ENCODE peak calls at places on chromosome X, in four cellular contexts. One of them, this sample, is unnamed.

GRCh38 chrX:2395261-2395850 is 105.4 kb downstream of the DHRSX start:
- DNase-seq in D341Med: no peak
- DNase-seq in A549: no peak
- DNase-seq in stimulated activated CD4-positive, alpha-beta T cell treated with anti-CD3 and anti-CD28 coated beads, Interleukin-4, amount 100 ng/mL, for 1 hour: no peak
- DNase-seq in this sample: no peak

GRCh38 chrX:47658301-47658683 is 688 bp downstream of the UXT start:
- DNase-seq in D341Med: no peak
- DNase-seq in A549: no peak
- DNase-seq in stimulated activated CD4-positive, alpha-beta T cell treated with anti-CD3 and anti-CD28 coated beads, Interleukin-4, amount 100 ng/mL, for 1 hour: no peak
- DNase-seq in this sample: no peak

GRCh38 chrX:107971636-107972035 is 10.5 kb downstream of the TEX13B start:
- DNase-seq in D341Med: no peak
- DNase-seq in A549: no peak
- DNase-seq in stimulated activated CD4-positive, alpha-beta T cell treated with anti-CD3 and anti-CD28 coated beads, Interleukin-4, amount 100 ng/mL, for 1 hour: no peak
- DNase-seq in this sample: no peak

GRCh38 chrX:1140236-1140681 is 72.2 kb downstream of the CRLF2 start:
- DNase-seq in D341Med: peak
- DNase-seq in A549: no peak
- DNase-seq in stimulated activated CD4-positive, alpha-beta T cell treated with anti-CD3 and anti-CD28 coated beads, Interleukin-4, amount 100 ng/mL, for 1 hour: no peak
- DNase-seq in this sample: no peak

GRCh38 chrX:133005038-133005437 is 46.6 kb upstream of the HS6ST2 start:
- DNase-seq in D341Med: peak
- DNase-seq in A549: peak
- DNase-seq in stimulated activated CD4-positive, alpha-beta T cell treated with anti-CD3 and anti-CD28 coated beads, Interleukin-4, amount 100 ng/mL, for 1 hour: no peak
- DNase-seq in this sample: no peak

GRCh38 chrX:30643313-30643821 is 9.9 kb upstream of the GK start:
- DNase-seq in D341Med: no peak
- DNase-seq in A549: no peak
- DNase-seq in stimulated activated CD4-positive, alpha-beta T cell treated with anti-CD3 and anti-CD28 coated beads, Interleukin-4, amount 100 ng/mL, for 1 hour: no peak
- DNase-seq in this sample: no peak

GRCh38 chrX:154717824-154718223 is 33.1 kb downstream of the GAB3 start:
- DNase-seq in D341Med: no peak
- DNase-seq in A549: no peak
- DNase-seq in stimulated activated CD4-positive, alpha-beta T cell treated with anti-CD3 and anti-CD28 coated beads, Interleukin-4, amount 100 ng/mL, for 1 hour: no peak
- DNase-seq in this sample: no peak

GRCh38 chrX:153669174-153669890 is 4.3 kb downstream of the PNCK start:
- DNase-seq in D341Med: peak
- DNase-seq in A549: peak
- DNase-seq in stimulated activated CD4-positive, alpha-beta T cell treated with anti-CD3 and anti-CD28 coated beads, Interleukin-4, amount 100 ng/mL, for 1 hour: peak
- DNase-seq in this sample: no peak

GRCh38 chrX:65994519-65995501 is 45.1 kb downstream of the VSIG4 start:
- DNase-seq in D341Med: no peak
- DNase-seq in A549: no peak
- DNase-seq in stimulated activated CD4-positive, alpha-beta T cell treated with anti-CD3 and anti-CD28 coated beads, Interleukin-4, amount 100 ng/mL, for 1 hour: no peak
- DNase-seq in this sample: no peak

GRCh38 chrX:72142094-72142843 is 10.6 kb upstream of the RTL5 start:
- DNase-seq in D341Med: peak
- DNase-seq in A549: no peak
- DNase-seq in stimulated activated CD4-positive, alpha-beta T cell treated with anti-CD3 and anti-CD28 coated beads, Interleukin-4, amount 100 ng/mL, for 1 hour: no peak
- DNase-seq in this sample: no peak

GRCh38 chrX:107448625-107449468 is 605 bp upstream of the FRMPD3 start:
- DNase-seq in D341Med: peak
- DNase-seq in A549: peak
- DNase-seq in stimulated activated CD4-positive, alpha-beta T cell treated with anti-CD3 and anti-CD28 coated beads, Interleukin-4, amount 100 ng/mL, for 1 hour: no peak
- DNase-seq in this sample: no peak

GRCh38 chrX:73965833-73966232 is 338.1 kb upstream of the ZCCHC13 start:
- DNase-seq in D341Med: no peak
- DNase-seq in A549: no peak
- DNase-seq in stimulated activated CD4-positive, alpha-beta T cell treated with anti-CD3 and anti-CD28 coated beads, Interleukin-4, amount 100 ng/mL, for 1 hour: no peak
- DNase-seq in this sample: no peak

GRCh38 chrX:149568701-149569296 is 18.5 kb downstream of the MAGEA9B start:
- DNase-seq in D341Med: no peak
- DNase-seq in A549: no peak
- DNase-seq in stimulated activated CD4-positive, alpha-beta T cell treated with anti-CD3 and anti-CD28 coated beads, Interleukin-4, amount 100 ng/mL, for 1 hour: no peak
- DNase-seq in this sample: no peak

GRCh38 chrX:52852110-52852872 is 15.6 kb downstream of the XAGE3 start:
- DNase-seq in D341Med: no peak
- DNase-seq in A549: no peak
- DNase-seq in stimulated activated CD4-positive, alpha-beta T cell treated with anti-CD3 and anti-CD28 coated beads, Interleukin-4, amount 100 ng/mL, for 1 hour: no peak
- DNase-seq in this sample: no peak

GRCh38 chrX:40167240-40168182 is 69.8 kb upstream of the BCOR start:
- DNase-seq in D341Med: no peak
- DNase-seq in A549: no peak
- DNase-seq in stimulated activated CD4-positive, alpha-beta T cell treated with anti-CD3 and anti-CD28 coated beads, Interleukin-4, amount 100 ng/mL, for 1 hour: no peak
- DNase-seq in this sample: peak

GRCh38 chrX:131288188-131288587 is 918 bp downstream of the IGSF1 start:
- DNase-seq in D341Med: no peak
- DNase-seq in A549: no peak
- DNase-seq in stimulated activated CD4-positive, alpha-beta T cell treated with anti-CD3 and anti-CD28 coated beads, Interleukin-4, amount 100 ng/mL, for 1 hour: no peak
- DNase-seq in this sample: no peak

GRCh38 chrX:47093248-47093647 is 15.0 kb downstream of the RGN start:
- DNase-seq in D341Med: no peak
- DNase-seq in A549: peak
- DNase-seq in stimulated activated CD4-positive, alpha-beta T cell treated with anti-CD3 and anti-CD28 coated beads, Interleukin-4, amount 100 ng/mL, for 1 hour: no peak
- DNase-seq in this sample: no peak

GRCh38 chrX:100615015-100615414 is 21.6 kb downstream of the TSPAN6 start:
- DNase-seq in D341Med: peak
- DNase-seq in A549: peak
- DNase-seq in stimulated activated CD4-positive, alpha-beta T cell treated with anti-CD3 and anti-CD28 coated beads, Interleukin-4, amount 100 ng/mL, for 1 hour: no peak
- DNase-seq in this sample: no peak

GRCh38 chrX:105821471-105822081 is 763 bp upstream of the NRK start:
- DNase-seq in D341Med: no peak
- DNase-seq in A549: no peak
- DNase-seq in stimulated activated CD4-positive, alpha-beta T cell treated with anti-CD3 and anti-CD28 coated beads, Interleukin-4, amount 100 ng/mL, for 1 hour: no peak
- DNase-seq in this sample: no peak

GRCh38 chrX:30618160-30618765 is 35.0 kb upstream of the GK start:
- DNase-seq in D341Med: no peak
- DNase-seq in A549: no peak
- DNase-seq in stimulated activated CD4-positive, alpha-beta T cell treated with anti-CD3 and anti-CD28 coated beads, Interleukin-4, amount 100 ng/mL, for 1 hour: no peak
- DNase-seq in this sample: no peak

GRCh38 chrX:155767101-155767878 is 113.9 kb upstream of the VAMP7 start:
- DNase-seq in D341Med: peak
- DNase-seq in A549: peak
- DNase-seq in stimulated activated CD4-positive, alpha-beta T cell treated with anti-CD3 and anti-CD28 coated beads, Interleukin-4, amount 100 ng/mL, for 1 hour: peak
- DNase-seq in this sample: no peak